ENCODE peak calls at places on chromosomes 11 and 22, in five cellular contexts. W is K562, X is GM12878, E is endothelial cell of umbilical vein, M is NB4. U is an unnamed sample.

GRCh38 chr22:49025791-49026475 is 801.7 kb downstream of the BRD1 start:
- DNase-seq in W (no peak), X (no peak), E (no peak), M (no peak), U (no peak)

GRCh38 chr11:1338201-1339065 is 29.0 kb upstream of the TOLLIP start:
- DNase-seq in W (no peak), X (no peak), E (no peak), M (no peak), U (no peak)

GRCh38 chr22:24427500-24428164 is at the start of gene ADORA2A:
- DNase-seq in W (no peak), X (peak), E (no peak), M (peak), U (no peak)

GRCh38 chr11:100715163-100715792 is 28.2 kb downstream of the ARHGAP42 start:
- DNase-seq in W (no peak), X (no peak), E (no peak), M (no peak), U (no peak)

GRCh38 chr11:128472128-128473110 is 114.9 kb downstream of the ETS1 start:
- DNase-seq in W (no peak), X (peak), E (peak), M (peak), U (no peak)

GRCh38 chr11:94638278-94638901 is 71.2 kb downstream of the PIWIL4 start:
- DNase-seq in W (no peak), X (no peak), E (no peak), M (peak), U (no peak)

GRCh38 chr11:65277878-65278277 is 16.1 kb downstream of the POLA2 start:
- DNase-seq in W (no peak), X (no peak), E (no peak), M (no peak), U (no peak)

GRCh38 chr11:34478845-34479663 is 34.5 kb downstream of the ELF5 start:
- DNase-seq in W (no peak), X (no peak), E (no peak), M (no peak), U (no peak)

GRCh38 chr11:34208266-34209135 is 103.1 kb downstream of the NAT10 start:
- DNase-seq in W (peak), X (no peak), E (no peak), M (peak), U (no peak)

GRCh38 chr22:47600791-47601400 is 838.4 kb downstream of the TBC1D22A start:
- DNase-seq in W (no peak), X (no peak), E (no peak), M (no peak), U (no peak)

GRCh38 chr22:37999236-37999635 is 14.9 kb upstream of the SOX10 start:
- DNase-seq in W (no peak), X (no peak), E (no peak), M (no peak), U (peak)

GRCh38 chr11:16853859-16854258 is 115.4 kb downstream of the C11orf58 start:
- DNase-seq in W (peak), X (no peak), E (no peak), M (no peak), U (no peak)

GRCh38 chr11:126403658-126404057 is 48.2 kb downstream of the ST3GAL4 start:
- DNase-seq in W (no peak), X (peak), E (no peak), M (no peak), U (no peak)

GRCh38 chr11:30143098-30143705 is 87.6 kb upstream of the FSHB start:
- DNase-seq in W (peak), X (peak), E (peak), M (peak), U (peak)

GRCh38 chr11:69357458-69358397 is 63.8 kb downstream of the MYEOV start:
- DNase-seq in W (no peak), X (no peak), E (no peak), M (no peak), U (no peak)

GRCh38 chr11:60872952-60873524 is 5.7 kb downstream of the ZP1 start:
- DNase-seq in W (peak), X (no peak), E (no peak), M (peak), U (no peak)

GRCh38 chr11:79266391-79266790 is 174.4 kb downstream of the TENM4 start:
- DNase-seq in W (no peak), X (no peak), E (no peak), M (no peak), U (no peak)

GRCh38 chr11:2113776-2114175 is 25.4 kb downstream of the IGF2 start:
- DNase-seq in W (no peak), X (no peak), E (no peak), M (no peak), U (no peak)

GRCh38 chr11:33722579-33723234 is 13.5 kb downstream of the CD59 start:
- DNase-seq in W (peak), X (peak), E (peak), M (peak), U (no peak)

DNA sequence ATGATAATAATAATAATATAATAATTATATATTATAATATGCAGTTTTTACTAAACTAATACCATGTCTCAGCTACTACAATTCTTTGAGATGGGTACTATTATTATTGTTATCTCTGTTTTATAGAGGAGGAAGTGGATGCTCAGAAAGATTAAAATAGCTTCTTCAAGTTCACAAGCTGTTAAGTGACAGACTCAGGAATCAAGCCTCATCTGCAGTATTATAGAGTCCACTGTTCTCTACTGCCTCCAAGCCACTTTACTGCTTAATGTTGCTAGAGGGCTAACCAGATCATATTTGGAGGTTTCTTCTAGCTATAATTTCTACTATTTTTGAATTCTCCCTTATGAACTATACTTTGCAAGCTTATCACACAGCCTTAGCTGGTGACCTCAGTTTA is 62.7 kb downstream of the CSTPP1 start:
- DNase-seq in W (no peak), X (no peak), E (no peak), M (no peak), U (no peak)
- H3K4me3 ChIP-seq in W (no peak), X (no peak), E (no peak), M (no peak), U (no peak)

GRCh38 chr11:114290503-114291239 is 5.5 kb upstream of the NNMT start:
- DNase-seq in W (no peak), X (no peak), E (peak), M (no peak), U (no peak)

GRCh38 chr11:114291381-114291780 is 4.8 kb upstream of the NNMT start:
- DNase-seq in W (no peak), X (no peak), E (peak), M (no peak), U (no peak)

GRCh38 chr11:114293201-114293711 is 2.9 kb upstream of the NNMT start:
- DNase-seq in W (no peak), X (no peak), E (peak), M (no peak), U (no peak)

GRCh38 chr11:114289779-114290178 is 6.4 kb upstream of the NNMT start:
- DNase-seq in W (no peak), X (no peak), E (no peak), M (no peak), U (no peak)

DNA sequence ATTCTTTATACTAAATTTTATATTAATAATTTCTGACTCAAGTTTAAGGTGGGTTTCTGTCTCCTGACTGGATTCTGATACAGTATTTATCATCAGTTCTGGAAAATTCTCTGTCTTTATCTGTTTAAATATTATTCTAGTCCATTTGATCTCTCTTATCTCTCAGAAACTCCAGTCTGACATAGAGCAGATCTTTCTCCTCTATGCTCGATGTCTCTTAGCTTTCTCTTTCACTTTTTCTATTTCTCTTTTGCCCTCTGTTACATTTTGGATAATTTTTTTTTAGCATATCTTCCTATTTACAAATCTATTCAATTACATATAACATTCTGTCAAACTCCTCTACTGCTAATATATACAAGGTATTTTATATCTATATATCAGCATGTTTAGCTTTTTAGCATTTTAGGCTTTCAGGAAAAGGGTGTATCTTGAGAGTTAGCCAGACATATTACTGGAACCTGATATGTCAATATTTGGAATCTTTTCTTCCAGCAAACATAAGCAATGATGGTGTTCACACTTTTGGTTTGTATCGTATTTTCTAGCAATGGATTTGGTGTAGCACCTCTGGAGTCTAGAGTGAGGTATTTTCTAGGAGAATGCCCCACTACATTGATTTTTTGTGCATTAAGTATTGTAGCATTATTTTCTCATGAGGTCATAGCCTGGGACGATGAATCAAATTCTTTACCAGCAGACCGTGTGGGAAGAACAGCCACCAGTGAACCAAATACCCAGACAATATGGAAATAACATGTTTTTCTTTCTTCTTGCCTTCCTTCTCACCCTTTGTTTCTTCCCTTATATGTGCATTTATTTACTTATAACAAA is 4.1 kb upstream of the NNMT start:
- DNase-seq in W (no peak), X (no peak), E (peak), M (no peak), U (no peak)
- TF ChIP-seq MAX in W (no peak), X (no peak), E (no peak), M (no peak), U (no peak)

GRCh38 chr22:21570398-21570797 is 2.9 kb downstream of the UBE2L3 start:
- DNase-seq in W (no peak), X (no peak), E (no peak), M (no peak), U (no peak)
- H3K4me3 ChIP-seq in W (peak), X (peak), E (no peak), M (peak), U (no peak)

DNA sequence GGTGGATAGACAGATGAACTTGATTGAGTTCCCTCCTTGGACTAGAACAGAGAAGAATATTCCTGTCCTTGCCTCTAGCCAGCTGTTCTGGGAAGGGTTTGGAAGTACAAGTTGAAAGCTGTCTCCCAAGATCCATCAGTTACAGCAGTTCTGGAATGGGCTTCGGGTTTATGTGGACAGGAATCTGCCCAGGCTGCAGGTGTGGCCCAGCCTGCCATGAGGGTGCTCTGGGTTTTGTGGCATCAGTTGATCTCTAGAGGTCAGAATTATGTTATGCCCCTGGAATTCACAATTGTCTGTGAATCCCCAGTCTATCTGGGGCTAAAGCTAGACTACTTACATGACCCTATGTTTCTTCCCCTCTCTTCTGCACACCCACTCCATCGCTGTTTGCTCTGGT is 4.9 kb upstream of the MICAL2 start:
- DNase-seq in W (no peak), X (no peak), E (no peak), M (no peak), U (no peak)
- TF ChIP-seq MAX in W (no peak), X (no peak), E (no peak), M (no peak), U (no peak)

GRCh38 chr22:17118342-17118741 is 2.8 kb downstream of the TMEM121B start:
- DNase-seq in W (no peak), X (no peak), E (no peak), M (peak), U (no peak)
- H3K4me3 ChIP-seq in W (no peak), X (no peak), E (no peak), M (peak), U (no peak)

GRCh38 chr11:62144641-62145255 is 20.9 kb downstream of the INCENP start:
- DNase-seq in W (no peak), X (no peak), E (no peak), M (no peak), U (no peak)

GRCh38 chr11:62145261-62145871 is 21.6 kb downstream of the INCENP start:
- DNase-seq in W (no peak), X (no peak), E (no peak), M (no peak), U (no peak)

GRCh38 chr11:62147545-62147944 is 23.7 kb downstream of the INCENP start:
- DNase-seq in W (no peak), X (no peak), E (no peak), M (no peak), U (no peak)

GRCh38 chr11:62148271-62148980 is 24.6 kb downstream of the INCENP start:
- DNase-seq in W (no peak), X (no peak), E (no peak), M (no peak), U (no peak)

DNA sequence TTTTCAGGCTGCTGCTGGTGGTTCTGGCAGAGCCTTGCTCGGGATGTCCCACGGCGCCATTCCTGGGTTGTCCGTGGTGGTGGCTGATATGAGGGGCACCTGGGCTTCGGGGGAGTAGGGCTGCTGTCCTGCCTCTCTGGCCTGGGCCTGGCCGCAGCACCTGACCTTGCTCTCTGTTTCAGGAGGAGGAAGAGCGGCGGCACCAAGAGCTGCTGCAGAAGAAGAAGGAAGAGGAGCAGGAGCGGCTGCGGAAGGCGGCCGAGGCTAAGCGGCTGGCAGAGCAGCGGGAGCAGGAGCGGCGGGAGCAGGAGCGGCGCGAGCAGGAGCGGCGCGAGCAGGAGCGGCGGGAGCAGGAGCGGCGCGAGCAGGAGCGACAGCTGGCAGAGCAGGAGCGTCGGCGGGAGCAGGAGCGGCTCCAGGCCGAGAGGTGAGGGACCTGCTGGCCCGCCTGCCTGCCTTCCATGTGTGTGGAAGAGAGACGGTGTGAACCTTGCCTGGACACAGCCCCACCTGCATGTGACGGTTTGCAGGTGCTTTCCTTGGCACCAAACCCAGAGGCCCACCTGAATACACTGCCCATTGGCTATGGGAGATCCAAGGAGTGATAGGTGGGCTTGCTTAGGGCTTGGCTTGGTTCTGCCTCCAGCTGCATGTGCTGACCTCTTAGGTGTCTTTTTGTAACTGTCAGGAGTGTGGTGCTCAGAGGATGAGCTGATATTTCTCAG is 22.8 kb downstream of the INCENP start:
- DNase-seq in W (no peak), X (no peak), E (no peak), M (no peak), U (no peak)
- TF ChIP-seq MAX in W (no peak), X (no peak), E (no peak), M (no peak), U (no peak)